ENCODE peak calls at places on chromosomes 11 and 22, in nine cellular contexts. Z is gastrocnemius medialis, W is tibial nerve, R is transverse colon, S is uterus, F is prostate gland, M is Peyer's patch, E is lower leg skin, A is sigmoid colon. B is an unnamed sample.

GRCh38 chr11:46050065-46050464 is 71.2 kb downstream of the PHF21A start:
- DNase-seq in Z (no peak), W (no peak), R (peak), S (peak), F (peak), M (no peak), E (no peak), A (peak), B (no peak)

GRCh38 chr11:47308050-47308823 is 38.3 kb downstream of the MADD start:
- DNase-seq in Z (no peak), W (no peak), R (no peak), S (no peak), F (no peak), M (no peak), E (peak), A (no peak), B (peak)

GRCh38 chr22:26568207-26568706 is 21.7 kb downstream of the TPST2 start:
- DNase-seq in Z (no peak), W (no peak), R (no peak), S (no peak), F (peak), M (no peak), E (no peak), A (no peak), B (no peak)

GRCh38 chr22:46079093-46079860 is 71.0 kb upstream of the PPARA start:
- DNase-seq in Z (peak), W (no peak), R (peak), S (peak), F (no peak), M (peak), E (peak), A (peak), B (peak)

GRCh38 chr11:134025086-134025437 is 43.8 kb upstream of the JAM3 start:
- DNase-seq in Z (no peak), W (no peak), R (no peak), S (no peak), F (no peak), M (no peak), E (no peak), A (no peak), B (no peak)

GRCh38 chr22:45917146-45917545 is 59.8 kb downstream of the WNT7B start:
- DNase-seq in Z (no peak), W (no peak), R (no peak), S (no peak), F (peak), M (no peak), E (no peak), A (no peak), B (no peak)

GRCh38 chr22:32801436-32802290 is at the start of gene TIMP3:
- DNase-seq in Z (peak), W (peak), R (peak), S (peak), F (peak), M (peak), E (peak), A (peak), B (peak)

GRCh38 chr11:87820026-87820425 is 355.2 kb downstream of the RAB38 start:
- DNase-seq in Z (no peak), W (no peak), R (no peak), S (no peak), F (no peak), M (no peak), E (no peak), A (no peak), B (no peak)

GRCh38 chr11:12397953-12398352 is 20.6 kb downstream of the PARVA start:
- DNase-seq in Z (peak), W (no peak), R (peak), S (peak), F (peak), M (peak), E (no peak), A (peak), B (peak)

GRCh38 chr11:116793476-116794096 is 1.9 kb upstream of the APOA5 start:
- DNase-seq in Z (no peak), W (no peak), R (no peak), S (no peak), F (no peak), M (no peak), E (peak), A (no peak), B (no peak)

GRCh38 chr11:12864316-12865156 is 144.6 kb upstream of the RASSF10 start:
- DNase-seq in Z (no peak), W (no peak), R (no peak), S (no peak), F (peak), M (no peak), E (no peak), A (no peak), B (no peak)

GRCh38 chr22:24133187-24133965 is 47.9 kb upstream of the SUSD2 start:
- DNase-seq in Z (no peak), W (no peak), R (no peak), S (no peak), F (no peak), M (no peak), E (no peak), A (peak), B (no peak)

GRCh38 chr22:38104084-38104483 is 6.4 kb downstream of the BAIAP2L2 start:
- DNase-seq in Z (peak), W (no peak), R (no peak), S (no peak), F (no peak), M (no peak), E (no peak), A (no peak), B (no peak)

GRCh38 chr11:118241191-118242098 is 10.7 kb downstream of the MPZL3 start:
- DNase-seq in Z (no peak), W (no peak), R (peak), S (no peak), F (peak), M (peak), E (no peak), A (no peak), B (peak)

GRCh38 chr22:23831261-23831660 is 7.5 kb downstream of the DERL3 start:
- DNase-seq in Z (no peak), W (no peak), R (no peak), S (no peak), F (no peak), M (peak), E (no peak), A (peak), B (no peak)

GRCh38 chr11:15770798-15771414 is 585.4 kb downstream of the SOX6 start:
- DNase-seq in Z (no peak), W (peak), R (peak), S (no peak), F (no peak), M (peak), E (no peak), A (no peak), B (peak)

GRCh38 chr22:22919041-22919440 is 31.4 kb downstream of the IGLL5 start:
- DNase-seq in Z (no peak), W (no peak), R (no peak), S (no peak), F (no peak), M (no peak), E (no peak), A (no peak), B (no peak)

GRCh38 chr11:59273008-59273841 is 60.5 kb upstream of the MPEG1 start:
- DNase-seq in Z (no peak), W (no peak), R (peak), S (no peak), F (no peak), M (peak), E (no peak), A (no peak), B (no peak)

GRCh38 chr11:128289048-128289447 is 298.3 kb downstream of the ETS1 start:
- DNase-seq in Z (no peak), W (no peak), R (no peak), S (no peak), F (no peak), M (no peak), E (no peak), A (no peak), B (no peak)

GRCh38 chr11:78070606-78071005 is 6.9 kb downstream of the THRSP start:
- DNase-seq in Z (no peak), W (no peak), R (no peak), S (no peak), F (no peak), M (no peak), E (no peak), A (no peak), B (no peak)

GRCh38 chr11:34318111-34319037 is 39.4 kb downstream of the ABTB2 start:
- DNase-seq in Z (no peak), W (no peak), R (peak), S (no peak), F (no peak), M (peak), E (no peak), A (no peak), B (no peak)

GRCh38 chr11:15625691-15626090 is 511.0 kb downstream of the INSC start:
- DNase-seq in Z (no peak), W (no peak), R (no peak), S (no peak), F (no peak), M (no peak), E (no peak), A (no peak), B (no peak)

GRCh38 chr11:76054330-76054729 is 152.0 kb downstream of the WNT11 start:
- DNase-seq in Z (no peak), W (no peak), R (no peak), S (no peak), F (no peak), M (no peak), E (no peak), A (no peak), B (no peak)

GRCh38 chr22:20259336-20259705 is 8.8 kb downstream of the RTN4R start:
- DNase-seq in Z (no peak), W (no peak), R (no peak), S (no peak), F (no peak), M (no peak), E (no peak), A (no peak), B (no peak)

GRCh38 chr11:3855808-3856491 is 486 bp downstream of the STIM1 start:
- DNase-seq in Z (peak), W (no peak), R (peak), S (peak), F (no peak), M (peak), E (peak), A (peak), B (peak)

GRCh38 chr22:26642465-26643367 is 14.7 kb upstream of the MIAT start:
- DNase-seq in Z (no peak), W (no peak), R (peak), S (no peak), F (no peak), M (peak), E (no peak), A (no peak), B (no peak)

DNA sequence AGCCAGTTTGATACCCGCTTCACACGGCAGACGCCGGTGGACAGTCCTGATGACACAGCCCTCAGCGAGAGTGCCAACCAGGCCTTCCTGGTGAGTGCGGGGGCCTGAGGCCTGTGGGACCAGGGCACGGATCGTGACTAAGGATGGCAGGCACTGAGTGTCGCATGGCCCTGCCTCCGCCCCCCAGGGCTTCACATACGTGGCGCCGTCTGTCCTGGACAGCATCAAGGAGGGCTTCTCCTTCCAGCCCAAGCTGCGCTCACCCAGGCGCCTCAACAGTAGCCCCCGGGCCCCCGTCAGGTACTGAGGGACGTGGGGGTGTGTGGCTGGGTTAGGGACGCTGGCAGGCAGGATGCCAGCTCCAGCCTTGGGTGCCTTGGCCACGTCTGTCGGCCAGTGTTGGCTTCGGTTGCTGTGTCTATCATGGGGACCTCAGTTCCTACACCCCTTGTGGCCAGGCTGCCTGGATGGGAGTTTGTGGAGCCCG is 3.0 kb downstream of the PTPRCAP start:
- DNase-seq in Z (no peak), W (no peak), R (no peak), S (no peak), F (no peak), M (no peak), E (no peak), A (no peak), B (no peak)
- TF ChIP-seq POLR2A in Z (no peak), W (no peak), R (no peak), S (no peak), F (no peak), M (no peak), E (no peak), A (no peak), B (no peak)

GRCh38 chr11:107780775-107781174 is 68.9 kb upstream of the SLN start:
- DNase-seq in Z (no peak), W (no peak), R (no peak), S (no peak), F (no peak), M (no peak), E (no peak), A (no peak), B (no peak)
- TF ChIP-seq CTCF in Z (no peak), W (no peak), R (no peak), S (no peak), F (no peak), M (no peak), E (no peak), A (no peak), B (no peak)

GRCh38 chr11:38598413-38598812 is 2000.4 kb upstream of the RAG2 start:
- DNase-seq in Z (no peak), W (no peak), R (no peak), S (no peak), F (no peak), M (no peak), E (no peak), A (no peak), B (no peak)
- TF ChIP-seq POLR2A in Z (no peak), W (no peak), R (no peak), S (no peak), F (no peak), M (no peak), E (no peak), A (no peak), B (no peak)

GRCh38 chr11:130199792-130200191 is 40.2 kb downstream of the ST14 start:
- DNase-seq in Z (no peak), W (no peak), R (no peak), S (no peak), F (no peak), M (no peak), E (no peak), A (no peak), B (no peak)
- TF ChIP-seq CTCF in Z (no peak), W (no peak), R (no peak), S (no peak), F (no peak), M (no peak), E (no peak), A (no peak), B (no peak)

GRCh38 chr11:61880050-61880449 is 11.3 kb downstream of the FADS3 start:
- DNase-seq in Z (no peak), W (no peak), R (no peak), S (no peak), F (no peak), M (peak), E (no peak), A (no peak), B (no peak)
- TF ChIP-seq POLR2A in Z (no peak), W (no peak), R (no peak), S (no peak), F (no peak), M (no peak), E (no peak), A (no peak), B (no peak)

DNA sequence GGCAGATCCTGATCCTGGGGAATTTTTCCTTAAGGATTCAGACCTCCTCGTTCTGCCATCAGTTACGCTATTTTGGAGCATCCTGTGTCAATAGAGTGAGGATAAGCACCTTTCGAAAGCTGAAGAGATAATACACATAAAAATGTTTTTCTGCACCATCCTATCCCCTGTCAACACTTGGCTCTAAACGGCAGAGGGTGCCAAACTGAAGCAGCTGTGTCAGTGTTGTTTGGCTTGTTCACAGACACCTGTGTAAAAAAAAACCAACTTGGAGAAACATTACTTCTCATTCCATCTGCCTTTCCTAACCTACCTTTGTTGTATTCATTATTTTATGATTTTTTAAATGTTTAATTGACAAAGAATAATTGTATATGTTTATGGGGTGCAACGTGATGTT is 417.0 kb upstream of the DDI1 start:
- DNase-seq in Z (no peak), W (no peak), R (no peak), S (no peak), F (no peak), M (no peak), E (no peak), A (no peak), B (no peak)
- TF ChIP-seq CTCF in Z (no peak), W (no peak), R (no peak), S (no peak), F (no peak), M (no peak), E (no peak), A (no peak), B (no peak)

DNA sequence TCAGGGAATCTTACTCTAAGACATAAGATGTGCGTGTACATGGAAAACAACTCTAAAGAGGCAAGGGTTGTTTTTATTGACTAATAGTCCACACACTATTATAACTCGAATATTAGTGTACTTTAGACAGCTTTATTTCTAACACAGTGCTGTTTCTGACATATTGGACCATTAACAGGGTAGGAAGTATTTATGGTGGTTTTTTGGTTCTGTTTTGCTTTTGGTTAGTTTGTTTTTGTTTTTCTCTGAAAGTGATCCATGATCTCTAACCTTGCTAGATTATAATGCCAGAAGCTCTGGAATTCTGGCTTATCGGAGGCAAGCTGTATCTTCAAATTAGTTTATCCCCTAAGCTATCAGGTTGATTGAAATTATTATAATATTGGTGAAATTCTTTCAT is 1.1 kb upstream of the HBG1 start:
- DNase-seq in Z (no peak), W (no peak), R (no peak), S (no peak), F (no peak), M (no peak), E (no peak), A (no peak), B (no peak)
- TF ChIP-seq POLR2A in Z (no peak), W (no peak), R (no peak), S (no peak), F (no peak), M (no peak), E (no peak), A (no peak), B (no peak)

GRCh38 chr11:69537855-69538640 is 56.6 kb downstream of the LINC01488 start:
- DNase-seq in Z (no peak), W (no peak), R (no peak), S (no peak), F (no peak), M (peak), E (no peak), A (peak), B (no peak)

GRCh38 chr11:69534166-69534530 is 52.7 kb downstream of the LINC01488 start:
- DNase-seq in Z (no peak), W (no peak), R (no peak), S (no peak), F (no peak), M (no peak), E (no peak), A (no peak), B (no peak)

GRCh38 chr11:69537126-69537525 is 55.7 kb downstream of the LINC01488 start:
- DNase-seq in Z (no peak), W (no peak), R (no peak), S (no peak), F (no peak), M (no peak), E (no peak), A (peak), B (no peak)

GRCh38 chr11:69536406-69536805 is 54.9 kb downstream of the LINC01488 start:
- DNase-seq in Z (no peak), W (no peak), R (no peak), S (no peak), F (no peak), M (no peak), E (no peak), A (peak), B (no peak)

GRCh38 chr11:69535928-69536327 is 54.5 kb downstream of the LINC01488 start:
- DNase-seq in Z (no peak), W (no peak), R (no peak), S (no peak), F (no peak), M (no peak), E (no peak), A (peak), B (peak)
- TF ChIP-seq CTCF in Z (no peak), W (no peak), R (no peak), S (no peak), F (no peak), M (no peak), E (no peak), A (no peak), B (no peak)